ENCODE peak calls at places on chromosomes 7 and 10, in seven cellular contexts. One of them, this sample, is unnamed. For H3K9me3, H3K4me1 and H3K36me3, the result is how much of the 10 kb centered on the place peaks cover.

GRCh38 chr7:130263130-130263529 is 3.5 kb upstream of the CPA2 start:
- DNase-seq in neural progenitor cell: peak
- DNase-seq in PC-9: no peak
- DNase-seq in Karpas-422: peak
- DNase-seq in GM23248: no peak
- DNase-seq in heart right ventricle: no peak
- DNase-seq in GM12878: no peak
- DNase-seq in this sample: no peak

GRCh38 chr10:12742776-12743175 is 258.7 kb downstream of the CCDC3 start:
- DNase-seq in neural progenitor cell: no peak
- DNase-seq in GM12878: peak
- DNase-seq in GM23248: no peak
- DNase-seq in PC-9: no peak
- DNase-seq in heart right ventricle: no peak
- DNase-seq in Karpas-422: no peak
- DNase-seq in this sample: no peak

GRCh38 chr10:3935933-3936359 is 150.9 kb upstream of the KLF6 start:
- DNase-seq in GM12878: no peak
- DNase-seq in Karpas-422: no peak
- DNase-seq in neural progenitor cell: no peak
- DNase-seq in GM23248: peak
- DNase-seq in PC-9: no peak
- DNase-seq in heart right ventricle: no peak
- DNase-seq in this sample: peak

GRCh38 chr7:71208881-71209280 is 76.9 kb downstream of the GALNT17 start:
- DNase-seq in neural progenitor cell: no peak
- DNase-seq in heart right ventricle: no peak
- DNase-seq in GM23248: no peak
- DNase-seq in PC-9: no peak
- DNase-seq in Karpas-422: no peak
- DNase-seq in GM12878: no peak
- DNase-seq in this sample: no peak

GRCh38 chr7:136685506-136685905 is 182.9 kb upstream of the CHRM2 start:
- DNase-seq in GM23248: peak
- DNase-seq in GM12878: no peak
- DNase-seq in Karpas-422: no peak
- DNase-seq in neural progenitor cell: peak
- DNase-seq in PC-9: no peak
- DNase-seq in heart right ventricle: no peak
- DNase-seq in this sample: no peak

GRCh38 chr7:105369944-105370343 is 18.8 kb downstream of the SRPK2 start:
- DNase-seq in GM12878: no peak
- DNase-seq in Karpas-422: no peak
- DNase-seq in heart right ventricle: no peak
- DNase-seq in neural progenitor cell: no peak
- DNase-seq in PC-9: no peak
- DNase-seq in GM23248: no peak
- DNase-seq in this sample: no peak

GRCh38 chr10:78819361-78820006 is 249.3 kb upstream of the ZMIZ1 start:
- DNase-seq in heart right ventricle: no peak
- DNase-seq in GM23248: no peak
- DNase-seq in GM12878: no peak
- DNase-seq in neural progenitor cell: no peak
- DNase-seq in Karpas-422: no peak
- DNase-seq in PC-9: no peak
- DNase-seq in this sample: no peak

GRCh38 chr7:147308539-147308938 is 1191.9 kb downstream of the CNTNAP2 start:
- DNase-seq in heart right ventricle: no peak
- DNase-seq in neural progenitor cell: peak
- DNase-seq in GM12878: no peak
- DNase-seq in GM23248: peak
- DNase-seq in Karpas-422: no peak
- DNase-seq in PC-9: no peak
- DNase-seq in this sample: no peak

GRCh38 chr10:132524443-132525285 is 12.9 kb upstream of the INPP5A start:
- DNase-seq in Karpas-422: no peak
- DNase-seq in GM23248: no peak
- DNase-seq in heart right ventricle: peak
- DNase-seq in neural progenitor cell: no peak
- DNase-seq in GM12878: no peak
- DNase-seq in PC-9: no peak
- DNase-seq in this sample: no peak

GRCh38 chr7:8085420-8085819 is 116.8 kb downstream of the GLCCI1 start:
- DNase-seq in Karpas-422: no peak
- DNase-seq in GM12878: no peak
- DNase-seq in neural progenitor cell: no peak
- DNase-seq in heart right ventricle: no peak
- DNase-seq in PC-9: no peak
- DNase-seq in GM23248: no peak
- DNase-seq in this sample: no peak

GRCh38 chr7:155002411-155003214 is at the start of gene PAXIP1:
- DNase-seq in GM23248: peak
- DNase-seq in neural progenitor cell: peak
- DNase-seq in PC-9: peak
- DNase-seq in heart right ventricle: peak
- DNase-seq in GM12878: no peak
- DNase-seq in Karpas-422: peak
- DNase-seq in this sample: peak

GRCh38 chr7:34430456-34430855 is 227.6 kb upstream of the NPSR1 start:
- DNase-seq in heart right ventricle: no peak
- DNase-seq in GM23248: peak
- DNase-seq in GM12878: no peak
- DNase-seq in neural progenitor cell: peak
- DNase-seq in PC-9: peak
- DNase-seq in Karpas-422: peak
- DNase-seq in this sample: no peak

GRCh38 chr10:82981137-82981723 is 1106.2 kb downstream of the NRG3 start:
- DNase-seq in GM12878: no peak
- DNase-seq in GM23248: peak
- DNase-seq in neural progenitor cell: no peak
- DNase-seq in PC-9: no peak
- DNase-seq in Karpas-422: no peak
- DNase-seq in heart right ventricle: no peak
- DNase-seq in this sample: peak

GRCh38 chr10:82982110-82982608 is 1107.2 kb downstream of the NRG3 start:
- DNase-seq in GM12878: no peak
- DNase-seq in GM23248: peak
- DNase-seq in PC-9: no peak
- DNase-seq in neural progenitor cell: no peak
- DNase-seq in Karpas-422: no peak
- DNase-seq in heart right ventricle: no peak
- DNase-seq in this sample: peak

GRCh38 chr10:82980321-82980720 is 1105.3 kb downstream of the NRG3 start:
- DNase-seq in Karpas-422: no peak
- DNase-seq in GM23248: no peak
- DNase-seq in GM12878: no peak
- DNase-seq in heart right ventricle: no peak
- DNase-seq in neural progenitor cell: no peak
- DNase-seq in PC-9: no peak
- DNase-seq in this sample: no peak

GRCh38 chr10:82986216-82986615 is 1111.2 kb downstream of the NRG3 start:
- DNase-seq in neural progenitor cell: no peak
- DNase-seq in PC-9: no peak
- DNase-seq in GM23248: no peak
- DNase-seq in heart right ventricle: no peak
- DNase-seq in GM12878: no peak
- DNase-seq in Karpas-422: no peak
- DNase-seq in this sample: no peak
- H3K9me3 ChIP-seq in neural progenitor cell: under half
- H3K9me3 ChIP-seq in PC-9: under half
- H3K9me3 ChIP-seq in GM23248: under half
- H3K9me3 ChIP-seq in heart right ventricle: under half
- H3K9me3 ChIP-seq in GM12878: under half
- H3K9me3 ChIP-seq in Karpas-422: under half
- H3K9me3 ChIP-seq in this sample: under half

DNA sequence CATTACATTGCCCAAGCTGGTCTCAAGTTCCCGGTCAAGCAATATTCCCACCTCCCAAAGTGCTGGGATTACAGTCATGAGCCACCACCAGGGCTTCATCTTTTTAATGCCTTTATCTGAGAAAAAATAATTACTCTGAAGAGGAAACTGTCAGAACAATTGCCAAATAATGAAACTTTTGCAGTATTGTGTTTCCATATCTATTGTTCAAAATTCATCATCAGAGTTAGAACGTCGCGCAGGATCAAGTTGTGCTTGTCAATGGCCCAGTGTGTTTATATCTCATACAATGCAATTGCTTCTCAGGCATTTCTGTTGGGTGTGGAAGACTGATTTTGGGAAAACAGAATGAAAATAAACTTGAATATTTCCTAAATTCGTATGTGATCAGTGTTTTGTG is 143.1 kb downstream of the ARID5B start:
- DNase-seq in heart right ventricle: no peak
- DNase-seq in neural progenitor cell: no peak
- DNase-seq in Karpas-422: no peak
- DNase-seq in GM12878: no peak
- DNase-seq in PC-9: no peak
- DNase-seq in GM23248: no peak
- DNase-seq in this sample: no peak
- H3K4me1 ChIP-seq in heart right ventricle: under half
- H3K4me1 ChIP-seq in neural progenitor cell: under half
- H3K4me1 ChIP-seq in Karpas-422: half or more
- H3K4me1 ChIP-seq in GM12878: half or more
- H3K4me1 ChIP-seq in PC-9: under half
- H3K4me1 ChIP-seq in GM23248: half or more
- H3K4me1 ChIP-seq in this sample: half or more

GRCh38 chr7:2545746-2546425 is 9.4 kb downstream of the BRAT1 start:
- DNase-seq in Karpas-422: no peak
- DNase-seq in GM12878: no peak
- DNase-seq in heart right ventricle: no peak
- DNase-seq in PC-9: no peak
- DNase-seq in GM23248: no peak
- DNase-seq in neural progenitor cell: no peak
- DNase-seq in this sample: no peak
- H3K36me3 ChIP-seq in Karpas-422: under half
- H3K36me3 ChIP-seq in GM12878: under half
- H3K36me3 ChIP-seq in heart right ventricle: under half
- H3K36me3 ChIP-seq in PC-9: under half
- H3K36me3 ChIP-seq in GM23248: under half
- H3K36me3 ChIP-seq in neural progenitor cell: under half
- H3K36me3 ChIP-seq in this sample: half or more

GRCh38 chr10:18566177-18566576 is 85.2 kb downstream of the NSUN6 start:
- DNase-seq in GM23248: no peak
- DNase-seq in GM12878: no peak
- DNase-seq in heart right ventricle: no peak
- DNase-seq in neural progenitor cell: peak
- DNase-seq in Karpas-422: no peak
- DNase-seq in PC-9: no peak
- DNase-seq in this sample: no peak

GRCh38 chr10:18565006-18565405 is 86.4 kb downstream of the NSUN6 start:
- DNase-seq in Karpas-422: no peak
- DNase-seq in GM23248: no peak
- DNase-seq in heart right ventricle: no peak
- DNase-seq in GM12878: no peak
- DNase-seq in PC-9: no peak
- DNase-seq in neural progenitor cell: no peak
- DNase-seq in this sample: no peak

GRCh38 chr10:18563003-18563726 is 88.2 kb downstream of the NSUN6 start:
- DNase-seq in GM23248: no peak
- DNase-seq in GM12878: no peak
- DNase-seq in PC-9: no peak
- DNase-seq in neural progenitor cell: no peak
- DNase-seq in heart right ventricle: no peak
- DNase-seq in Karpas-422: peak
- DNase-seq in this sample: no peak

GRCh38 chr10:18571076-18571475 is 80.3 kb downstream of the NSUN6 start:
- DNase-seq in GM23248: no peak
- DNase-seq in neural progenitor cell: no peak
- DNase-seq in Karpas-422: no peak
- DNase-seq in PC-9: no peak
- DNase-seq in GM12878: no peak
- DNase-seq in heart right ventricle: no peak
- DNase-seq in this sample: no peak

GRCh38 chr10:18567343-18567856 is 84.0 kb downstream of the NSUN6 start:
- DNase-seq in GM23248: no peak
- DNase-seq in GM12878: no peak
- DNase-seq in PC-9: no peak
- DNase-seq in heart right ventricle: no peak
- DNase-seq in Karpas-422: no peak
- DNase-seq in neural progenitor cell: no peak
- DNase-seq in this sample: no peak
- H3K9me3 ChIP-seq in GM23248: under half
- H3K9me3 ChIP-seq in GM12878: under half
- H3K9me3 ChIP-seq in PC-9: under half
- H3K9me3 ChIP-seq in heart right ventricle: under half
- H3K9me3 ChIP-seq in Karpas-422: half or more
- H3K9me3 ChIP-seq in neural progenitor cell: under half
- H3K9me3 ChIP-seq in this sample: under half

DNA sequence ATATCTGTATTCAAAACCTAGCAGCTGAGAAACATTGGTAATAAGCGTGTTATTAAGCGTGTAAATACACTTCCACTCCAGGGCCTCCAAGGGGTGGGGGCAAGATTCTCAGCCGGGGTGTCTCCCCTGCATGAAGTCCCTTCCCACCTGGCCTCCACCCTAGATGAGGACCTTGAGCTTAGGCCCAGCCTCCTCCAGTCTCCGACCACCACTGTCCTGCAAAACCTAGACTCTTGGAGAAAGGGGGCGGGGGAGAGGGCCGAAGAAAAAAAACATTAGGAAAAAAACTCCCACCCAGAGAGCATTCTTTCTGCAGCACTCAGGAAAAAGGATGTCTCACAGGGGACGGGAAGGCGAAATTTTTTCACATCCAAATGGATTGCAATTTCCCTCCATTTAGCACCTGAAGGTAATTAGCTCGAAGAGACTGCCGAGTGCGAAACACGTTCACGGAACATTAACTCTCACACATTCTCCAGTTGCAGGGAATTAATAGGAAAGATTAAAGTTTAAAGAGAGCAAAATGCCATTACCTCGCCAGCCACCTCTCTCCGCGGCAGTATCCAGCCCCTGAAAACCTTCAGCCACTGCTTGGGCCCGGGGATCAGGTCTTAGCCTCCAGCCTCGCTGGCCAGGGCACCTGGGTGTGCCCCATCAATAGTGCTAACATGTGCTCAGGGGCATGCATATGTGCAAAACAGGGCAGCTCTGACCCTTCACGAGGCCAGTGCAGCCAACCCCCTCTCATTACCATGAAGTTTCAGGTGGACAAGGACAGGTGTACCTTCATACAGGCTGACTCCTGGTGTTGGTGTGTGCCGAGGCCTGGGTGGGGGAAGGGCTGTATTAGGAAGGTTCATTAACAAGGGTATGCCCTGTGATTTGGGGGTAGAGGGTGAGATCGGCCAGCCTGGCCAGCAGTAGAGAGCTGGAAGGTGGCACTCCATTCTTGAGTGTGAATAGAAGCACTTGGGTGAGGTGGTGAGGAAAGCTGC is 77.2 kb downstream of the HIF1AN start:
- DNase-seq in neural progenitor cell: no peak
- DNase-seq in GM12878: no peak
- DNase-seq in heart right ventricle: no peak
- DNase-seq in Karpas-422: no peak
- DNase-seq in PC-9: no peak
- DNase-seq in GM23248: no peak
- DNase-seq in this sample: no peak
- H3K4me1 ChIP-seq in neural progenitor cell: under half
- H3K4me1 ChIP-seq in GM12878: under half
- H3K4me1 ChIP-seq in heart right ventricle: under half
- H3K4me1 ChIP-seq in Karpas-422: under half
- H3K4me1 ChIP-seq in PC-9: under half
- H3K4me1 ChIP-seq in GM23248: under half
- H3K4me1 ChIP-seq in this sample: under half

This sample was measured in SJSA1.